ENCODE peak calls at places on chromosomes 16 and 17, in four cellular contexts. Y, Q, J and H are unnamed samples.

GRCh38 chr17:73564856-73565255 is 79.4 kb downstream of the SDK2 start:
- DNase-seq in Y (no peak), Q (no peak), J (no peak), H (no peak)

GRCh38 chr17:40097931-40098845 is 2.2 kb downstream of the NR1D1 start:
- DNase-seq in Y (no peak), Q (peak; percentile 86), J (no peak), H (no peak)

GRCh38 chr17:28018439-28019070 is 23.9 kb upstream of the NLK start:
- DNase-seq in Y (no peak), Q (peak; percentile 79), J (no peak), H (no peak)

GRCh38 chr16:86217891-86218270 is 292.4 kb upstream of the FOXF1 start:
- DNase-seq in Y (no peak), Q (no peak), J (no peak), H (no peak)

GRCh38 chr16:11361751-11362742 is 16.8 kb downstream of the RMI2 start:
- DNase-seq in Y (no peak), Q (no peak), J (no peak), H (no peak)

GRCh38 chr17:50913120-50913519 is 47.0 kb upstream of the TOB1 start:
- DNase-seq in Y (no peak), Q (no peak), J (no peak), H (no peak)

GRCh38 chr16:12231666-12232065 is 255.1 kb downstream of the SNX29 start:
- DNase-seq in Y (no peak), Q (peak; percentile 46), J (no peak), H (no peak)

GRCh38 chr16:76176153-76176552 is 101.0 kb upstream of the CNTNAP4 start:
- DNase-seq in Y (no peak), Q (no peak), J (no peak), H (no peak)

GRCh38 chr17:5715478-5715877 is 131.2 kb upstream of the NLRP1 start:
- DNase-seq in Y (no peak), Q (no peak), J (no peak), H (no peak)

GRCh38 chr17:12620200-12620720 is 45.4 kb upstream of the MYOCD start:
- DNase-seq in Y (no peak), Q (peak; percentile 39), J (no peak), H (no peak)
- TF ChIP-seq CTCF in Y (no peak), Q (no peak), J (no peak), H (no peak)

DNA sequence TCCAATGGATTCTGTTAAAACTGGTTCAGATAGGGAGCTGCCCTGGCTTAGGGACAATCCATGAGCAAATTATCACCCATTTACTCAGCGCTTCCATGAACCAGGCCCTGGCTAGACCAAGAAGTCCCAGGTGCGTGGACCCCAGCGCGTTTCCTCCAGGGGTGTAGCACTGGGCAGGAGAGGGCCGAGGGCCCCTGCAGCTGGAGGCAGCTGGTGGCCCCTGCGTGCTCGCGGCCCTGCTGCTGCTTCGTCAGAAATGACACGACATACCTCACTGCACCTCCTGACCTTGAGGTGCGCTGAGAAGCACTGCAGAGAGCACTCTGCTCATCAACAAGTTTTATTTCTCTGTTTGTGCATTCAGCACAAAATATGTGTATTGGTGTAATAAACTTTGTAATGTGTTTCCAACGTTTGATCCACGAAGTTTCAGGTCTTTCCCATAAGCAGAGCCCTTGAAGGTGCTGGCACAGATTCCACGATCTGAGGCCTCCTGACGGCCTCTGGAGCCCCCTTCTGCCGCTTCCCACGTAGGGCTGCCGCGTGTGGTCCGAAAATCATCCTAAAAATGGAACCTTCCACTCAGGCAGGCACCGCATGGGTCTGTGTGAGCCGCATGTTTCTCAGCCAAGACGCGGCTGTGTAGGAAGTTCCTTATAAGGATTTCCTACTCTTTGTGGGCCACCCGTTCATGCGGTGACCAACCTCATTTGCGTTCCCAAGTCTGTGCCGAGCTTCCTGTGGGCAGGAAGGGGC is 50.8 kb upstream of the ZCCHC14 start:
- DNase-seq in Y (no peak), Q (no peak), J (no peak), H (no peak)
- TF ChIP-seq CTCF in Y (no peak), Q (no peak), J (no peak), H (no peak)

DNA sequence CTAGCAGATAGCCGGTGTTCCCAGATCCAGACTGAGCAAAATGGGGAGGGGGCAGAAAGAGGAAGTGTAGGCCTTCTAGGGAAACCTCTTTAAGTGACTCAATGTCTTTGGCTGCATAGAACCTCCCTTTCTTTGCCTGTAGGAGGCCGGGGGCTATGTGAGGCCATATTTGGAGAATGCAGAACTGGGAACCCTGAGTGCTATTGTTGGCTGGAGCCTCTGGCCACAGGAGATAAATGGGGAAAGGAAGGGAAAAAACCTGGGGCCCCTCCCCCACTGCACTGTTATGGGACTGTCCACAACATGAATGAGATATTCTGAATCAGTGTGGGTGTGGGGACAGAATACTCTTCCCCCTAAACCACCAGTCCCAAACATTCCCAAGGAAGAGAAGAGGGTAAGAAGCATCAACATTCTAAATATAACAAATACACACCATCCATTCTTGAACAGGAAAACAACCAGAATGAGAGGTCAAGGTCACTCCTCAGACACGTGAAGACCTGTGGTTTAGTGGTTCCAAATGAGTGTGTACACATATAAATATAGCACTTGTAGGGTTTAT is 2.4 kb downstream of the VPS25 start:
- DNase-seq in Y (no peak), Q (no peak), J (no peak), H (no peak)
- TF ChIP-seq CTCF in Y (no peak), Q (no peak), J (no peak), H (no peak)

DNA sequence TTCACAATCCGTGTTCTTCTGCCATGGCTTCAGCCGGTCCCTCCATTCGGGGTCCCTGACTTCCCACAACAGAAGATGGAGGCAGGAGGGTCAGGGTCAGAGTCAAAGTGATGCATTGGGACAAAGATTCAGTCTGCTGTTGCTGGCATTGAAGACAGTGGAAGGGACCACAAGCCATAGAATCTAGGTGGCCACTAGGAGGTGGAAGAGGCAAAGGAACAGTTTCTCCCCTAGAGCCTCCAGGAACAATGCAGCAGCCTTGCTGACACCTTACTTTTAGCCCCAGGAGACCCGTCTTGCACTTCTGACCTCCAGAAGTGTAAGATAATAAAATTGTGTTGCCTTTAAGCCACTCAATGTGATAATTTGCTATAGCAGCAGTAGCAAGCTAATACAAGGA is 55.9 kb downstream of the MFSD11 start:
- DNase-seq in Y (no peak), Q (peak; percentile 30), J (no peak), H (no peak)
- TF ChIP-seq CTCF in Y (peak; percentile 6), Q (peak; percentile 51), J (no peak), H (no peak)

GRCh38 chr16:71479420-71479819 is 9.7 kb downstream of the ZNF19 start:
- DNase-seq in Y (no peak), Q (peak; percentile 35), J (peak; percentile 35), H (no peak)
- TF ChIP-seq CTCF in Y (no peak), Q (peak; percentile 68), J (no peak), H (no peak)

GRCh38 chr17:193426-193810 is 12.0 kb upstream of the DOC2B start:
- DNase-seq in Y (no peak), Q (no peak), J (no peak), H (no peak)

GRCh38 chr17:197352-197751 is 15.9 kb upstream of the DOC2B start:
- DNase-seq in Y (no peak), Q (no peak), J (no peak), H (no peak)

GRCh38 chr17:193841-194806 is 12.7 kb upstream of the DOC2B start:
- DNase-seq in Y (no peak), Q (no peak), J (no peak), H (no peak)

GRCh38 chr17:192666-193425 is 11.4 kb upstream of the DOC2B start:
- DNase-seq in Y (no peak), Q (no peak), J (no peak), H (no peak)

GRCh38 chr17:194844-195602 is 13.6 kb upstream of the DOC2B start:
- DNase-seq in Y (no peak), Q (no peak), J (no peak), H (no peak)
- TF ChIP-seq CTCF in Y (no peak), Q (no peak), J (no peak), H (no peak)

DNA sequence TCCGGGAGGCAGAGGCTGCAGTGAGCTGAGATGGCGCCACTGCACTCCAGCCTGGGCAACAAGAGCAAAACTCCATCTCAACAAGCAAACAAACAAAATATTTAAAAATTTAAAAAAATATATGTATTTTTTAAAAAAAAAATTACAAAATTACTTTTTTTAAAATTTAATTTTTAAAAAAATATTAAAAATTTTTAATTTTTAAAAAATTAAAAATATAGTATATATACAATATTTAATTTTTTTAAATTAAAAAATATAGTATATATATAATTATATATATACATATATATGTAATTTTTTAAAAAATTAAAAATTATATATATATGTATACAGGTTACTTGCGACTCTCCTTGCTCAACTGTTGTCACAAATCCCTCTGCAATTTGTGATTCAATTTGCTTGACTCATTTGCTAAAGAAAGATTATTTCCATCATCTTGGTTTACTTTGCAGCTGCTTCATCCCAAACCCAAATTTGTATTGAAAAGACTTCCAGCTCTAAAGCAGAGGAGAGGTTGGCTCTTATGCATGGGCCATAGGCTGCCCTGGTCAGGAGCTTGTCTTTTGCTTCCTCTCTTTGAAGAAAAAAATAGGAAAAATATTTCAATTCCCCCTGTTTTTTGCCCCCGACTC is 247.4 kb upstream of the IRX3 start:
- DNase-seq in Y (no peak), Q (no peak), J (no peak), H (no peak)
- TF ChIP-seq CTCF in Y (no peak), Q (no peak), J (no peak), H (no peak)

DNA sequence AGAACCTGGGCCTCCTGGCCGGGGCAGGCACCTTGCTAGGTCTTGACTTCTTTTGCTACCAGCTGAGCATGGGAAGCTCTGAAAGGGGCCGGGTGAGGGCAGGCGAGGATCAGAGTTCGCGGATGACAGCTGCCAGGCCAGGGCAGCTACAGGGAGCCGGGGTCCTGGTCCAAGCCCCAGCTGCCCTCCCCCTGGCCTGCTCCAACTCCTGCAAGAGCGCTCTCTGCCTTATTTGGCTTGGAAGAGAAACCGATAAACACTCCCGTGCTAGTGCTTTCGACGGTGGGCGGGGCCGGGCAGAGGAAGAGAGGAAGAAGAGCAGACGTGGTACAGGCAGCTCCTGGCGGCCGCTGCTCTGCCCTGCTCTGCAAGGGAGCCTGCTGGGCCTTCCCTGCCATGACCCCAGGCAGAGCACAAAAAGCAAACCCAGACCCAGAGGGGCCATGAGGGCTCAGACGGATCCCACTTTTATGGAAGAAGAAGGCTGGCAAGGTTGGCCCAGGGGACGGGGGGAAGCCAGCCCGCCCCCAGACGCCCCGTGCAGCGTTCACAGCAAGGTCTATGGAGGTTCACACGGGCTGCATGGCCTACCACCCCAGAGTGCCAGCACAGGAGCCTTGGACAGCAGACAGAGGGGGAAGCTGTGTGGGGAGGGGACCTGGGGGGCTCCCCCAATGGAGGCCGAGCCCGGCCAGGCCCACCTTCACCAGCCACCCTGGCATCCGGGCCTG is 25.6 kb downstream of the PIEZO1 start:
- DNase-seq in Y (no peak), Q (no peak), J (peak; percentile 58), H (no peak)
- TF ChIP-seq CTCF in Y (no peak), Q (no peak), J (no peak), H (no peak)

GRCh38 chr16:88308441-88309173 is 74.2 kb upstream of the ZNF469 start:
- DNase-seq in Y (no peak), Q (no peak), J (no peak), H (no peak)

GRCh38 chr16:88310796-88311605 is 71.8 kb upstream of the ZNF469 start:
- DNase-seq in Y (no peak), Q (no peak), J (no peak), H (no peak)

GRCh38 chr16:88312732-88313131 is 70.0 kb upstream of the ZNF469 start:
- DNase-seq in Y (no peak), Q (no peak), J (no peak), H (no peak)

GRCh38 chr16:88309174-88309904 is 73.4 kb upstream of the ZNF469 start:
- DNase-seq in Y (no peak), Q (no peak), J (no peak), H (no peak)

GRCh38 chr16:88309905-88310259 is 72.9 kb upstream of the ZNF469 start:
- DNase-seq in Y (no peak), Q (no peak), J (peak; percentile 39), H (no peak)
- TF ChIP-seq CTCF in Y (no peak), Q (peak; percentile 33), J (no peak), H (no peak)